ENCODE peak calls at places on chromosome 18, in five cellular contexts. J, I, S, A and Y are unnamed samples.

GRCh38 chr18:22182884-22183610 is 13.7 kb downstream of the GATA6 start:
- DNase-seq in S (no peak), I (no peak), A (peak), J (no peak), Y (no peak)

GRCh38 chr18:63890950-63891304 is 3.4 kb downstream of the SERPINB2 start:
- DNase-seq in J (no peak), A (peak), I (no peak), S (no peak), Y (no peak)

GRCh38 chr18:33826151-33826550 is 248.1 kb downstream of the ASXL3 start:
- DNase-seq in S (no peak), J (no peak), I (no peak), A (no peak), Y (no peak)

GRCh38 chr18:3653263-3653858 is 203.4 kb downstream of the TGIF1 start:
- DNase-seq in I (no peak), A (no peak), S (no peak), J (no peak), Y (no peak)

GRCh38 chr18:13137939-13138821 is 80.4 kb upstream of the LDLRAD4 start:
- DNase-seq in S (no peak), J (peak), A (peak), I (no peak), Y (peak)

GRCh38 chr18:42675810-42676209 is 439.7 kb downstream of the RIT2 start:
- DNase-seq in I (no peak), J (no peak), S (no peak), A (no peak), Y (no peak)

GRCh38 chr18:52588916-52589315 is 248.9 kb downstream of the DCC start:
- DNase-seq in J (no peak), I (no peak), A (no peak), S (no peak), Y (no peak)

GRCh38 chr18:58113337-58113736 is 69.3 kb downstream of the NEDD4L start:
- DNase-seq in J (no peak), S (no peak), A (no peak), I (no peak), Y (no peak)

GRCh38 chr18:68176901-68177300 is 538.0 kb downstream of the TMX3 start:
- DNase-seq in S (no peak), I (no peak), J (no peak), A (no peak), Y (no peak)

GRCh38 chr18:62957885-62958472 is 242.6 kb downstream of the PHLPP1 start:
- DNase-seq in A (peak), J (peak), I (no peak), S (peak), Y (no peak)

GRCh38 chr18:47168913-47169312 is 7.3 kb downstream of the IER3IP1 start:
- DNase-seq in I (no peak), S (no peak), J (no peak), A (no peak), Y (no peak)

GRCh38 chr18:46711444-46711863 is 45.4 kb downstream of the ST8SIA5 start:
- DNase-seq in J (no peak), I (no peak), A (no peak), S (peak), Y (no peak)

GRCh38 chr18:72107647-72108046 is 436.5 kb downstream of the CBLN2 start:
- DNase-seq in A (peak), I (no peak), J (no peak), S (no peak), Y (no peak)

GRCh38 chr18:5275872-5276271 is 19.7 kb downstream of the ZBTB14 start:
- DNase-seq in I (no peak), J (no peak), S (no peak), A (no peak), Y (no peak)

GRCh38 chr18:75551071-75551470 is 123.6 kb upstream of the SMIM21 start:
- DNase-seq in J (no peak), S (no peak), I (no peak), A (no peak), Y (no peak)

GRCh38 chr18:34031810-34032209 is 192.9 kb downstream of the NOL4 start:
- DNase-seq in S (no peak), I (no peak), J (no peak), A (peak), Y (no peak)